ENCODE peak calls at places on chromosome 19, in six cellular contexts. L is GOT3; O is coronary artery; S is EL; T is substantia nigra; B is CD4-positive, alpha-beta T cell. C is an unnamed sample.

GRCh38 chr19:55197531-55197930 is 11.8 kb downstream of the PTPRH start:
- DNase-seq in L (no peak), O (no peak), S (peak), T (no peak), B (no peak), C (no peak)

GRCh38 chr19:51002542-51003311 is 1.3 kb upstream of the KLK8 start:
- DNase-seq in L (no peak), O (no peak), S (peak), T (peak), B (no peak), C (no peak)

GRCh38 chr19:33638167-33639033 is 16.6 kb downstream of the CHST8 start:
- DNase-seq in L (no peak), O (peak), S (no peak), T (no peak), B (no peak), C (no peak)

GRCh38 chr19:1503925-1504430 is 8.8 kb downstream of the ADAMTSL5 start:
- DNase-seq in L (no peak), O (no peak), S (no peak), T (no peak), B (no peak), C (no peak)

GRCh38 chr19:48292798-48293197 is 22.9 kb downstream of the ZNF114 start:
- DNase-seq in L (no peak), O (no peak), S (peak), T (no peak), B (no peak), C (no peak)

GRCh38 chr19:31257426-31258130 is 91.7 kb downstream of the TSHZ3 start:
- DNase-seq in L (no peak), O (no peak), S (no peak), T (no peak), B (no peak), C (peak)

GRCh38 chr19:5046339-5047039 is 77.6 kb downstream of the KDM4B start:
- DNase-seq in L (no peak), O (no peak), S (peak), T (no peak), B (no peak), C (no peak)

GRCh38 chr19:5824791-5825577 is 14.5 kb downstream of the FUT6 start:
- DNase-seq in L (no peak), O (no peak), S (no peak), T (peak), B (no peak), C (no peak)

GRCh38 chr19:16888629-16889371 is at the start of gene F2RL3:
- DNase-seq in L (no peak), O (no peak), S (peak), T (no peak), B (no peak), C (no peak)

GRCh38 chr19:47013041-47013517 is 6.6 kb upstream of the NPAS1 start:
- DNase-seq in L (peak), O (no peak), S (peak), T (peak), B (peak), C (no peak)

GRCh38 chr19:1147934-1148549 is 26.0 kb downstream of the SBNO2 start:
- DNase-seq in L (no peak), O (no peak), S (no peak), T (no peak), B (no peak), C (no peak)

GRCh38 chr19:17107546-17108452 is 32.2 kb downstream of the MYO9B start:
- DNase-seq in L (peak), O (peak), S (peak), T (peak), B (no peak), C (peak)

GRCh38 chr19:3479177-3479818 is 1.0 kb downstream of the SMIM24 start:
- DNase-seq in L (no peak), O (no peak), S (peak), T (no peak), B (peak), C (no peak)

GRCh38 chr19:47035127-47035494 is 13.3 kb downstream of the TMEM160 start:
- DNase-seq in L (no peak), O (no peak), S (peak), T (no peak), B (no peak), C (no peak)

GRCh38 chr19:49558591-49558990 is 21.8 kb downstream of the NOSIP start:
- DNase-seq in L (no peak), O (no peak), S (no peak), T (no peak), B (no peak), C (no peak)

GRCh38 chr19:38304866-38305429 is 897 bp downstream of the C19orf33 start:
- DNase-seq in L (no peak), O (no peak), S (no peak), T (no peak), B (no peak), C (no peak)

GRCh38 chr19:33472696-33473624 is 48.6 kb downstream of the PEPD start:
- DNase-seq in L (peak), O (no peak), S (peak), T (no peak), B (no peak), C (no peak)

GRCh38 chr19:19250196-19250801 is 22.8 kb downstream of the TM6SF2 start:
- DNase-seq in L (no peak), O (no peak), S (no peak), T (no peak), B (no peak), C (no peak)

GRCh38 chr19:54319049-54319448 is 6.1 kb upstream of the LILRA5 start:
- DNase-seq in L (no peak), O (no peak), S (no peak), T (no peak), B (no peak), C (no peak)

GRCh38 chr19:3983542-3983914 is 1.7 kb downstream of the EEF2 start:
- DNase-seq in L (no peak), O (no peak), S (no peak), T (no peak), B (no peak), C (no peak)

GRCh38 chr19:48415395-48415794 is 21.9 kb downstream of the GRIN2D start:
- DNase-seq in L (no peak), O (no peak), S (peak), T (peak), B (peak), C (no peak)

GRCh38 chr19:6035026-6035425 is 57.1 kb upstream of the RANBP3 start:
- DNase-seq in L (no peak), O (peak), S (no peak), T (no peak), B (no peak), C (no peak)

GRCh38 chr19:3986260-3987041 is 1.2 kb upstream of the EEF2 start:
- DNase-seq in L (no peak), O (no peak), S (peak), T (peak), B (peak), C (no peak)

C was measured in vagina.